ENCODE peak calls at places on chromosome X, in five cellular contexts. I is AG04449, B is heart right ventricle, O is lower lobe of right lung, E is IMR-90. J is an unnamed sample.

GRCh38 chrX:15973941-15974340 is 119.3 kb upstream of the AP1S2 start:
- DNase-seq in I (no peak), B (peak; percentile 34), O (no peak), E (no peak), J (no peak)

GRCh38 chrX:41452972-41453371 is 5.8 kb downstream of the NYX start:
- DNase-seq in O (no peak), I (no peak), E (peak; percentile 45), B (no peak), J (no peak)

GRCh38 chrX:118420462-118420861 is 74.6 kb downstream of the WDR44 start:
- DNase-seq in I (no peak), E (peak; percentile 42), B (no peak), O (no peak), J (no peak)

GRCh38 chrX:110317079-110317819 is 636 bp downstream of the AMMECR1 start:
- DNase-seq in E (no peak), I (no peak), B (peak; percentile 23), O (peak; percentile 46), J (peak; percentile 49)

GRCh38 chrX:41922694-41923171 is 621 bp downstream of the CASK start:
- DNase-seq in O (peak; percentile 47), E (no peak), B (peak; percentile 33), I (no peak), J (no peak)

GRCh38 chrX:20270557-20270880 is 3.8 kb upstream of the RPS6KA3 start:
- DNase-seq in B (no peak), O (no peak), E (peak; percentile 53), I (no peak), J (no peak)

GRCh38 chrX:118261136-118261535 is 84.8 kb upstream of the WDR44 start:
- DNase-seq in E (no peak), B (no peak), O (no peak), I (no peak), J (no peak)

GRCh38 chrX:124406294-124407013 is 60.1 kb downstream of the SH2D1A start:
- DNase-seq in O (no peak), B (no peak), I (peak; percentile 7), E (peak; percentile 46), J (no peak)

GRCh38 chrX:151596282-151596681 is 32.8 kb downstream of the PASD1 start:
- DNase-seq in E (no peak), I (no peak), O (no peak), B (no peak), J (no peak)
- H3K4me3 ChIP-seq in E (no peak overlapping the region), I (no peak overlapping the region), O (no peak overlapping the region), B (no peak overlapping the region), J (no peak overlapping the region)

DNA sequence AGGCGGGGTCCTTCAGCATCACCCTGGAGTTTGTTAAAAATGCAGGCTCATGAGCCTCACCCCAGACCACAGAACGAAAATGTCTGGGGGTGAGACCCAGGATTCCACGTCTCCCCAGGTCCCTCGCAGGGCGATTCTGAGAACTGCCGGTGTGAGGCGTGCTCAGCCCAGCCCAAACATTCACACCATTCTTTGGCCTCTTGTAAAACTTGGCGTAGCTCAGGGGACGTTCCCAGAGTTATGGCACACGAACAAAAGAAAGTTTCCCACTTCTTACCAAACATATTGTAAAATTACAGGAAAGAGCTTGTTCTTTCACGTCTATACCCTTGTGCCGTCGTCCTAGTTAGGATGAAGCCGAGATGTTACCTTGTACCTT is 12.9 kb downstream of the CD99 start:
- DNase-seq in I (no peak), E (no peak), B (peak; percentile 44), O (no peak), J (no peak)
- TF ChIP-seq CTCF in I (no peak), E (no peak), B (peak; percentile 32), O (peak; percentile 51), J (no peak)

GRCh38 chrX:131287556-131288179 is 1.4 kb downstream of the IGSF1 start:
- DNase-seq in O (no peak), I (no peak), B (no peak), E (no peak), J (no peak)

GRCh38 chrX:131288188-131288587 is 918 bp downstream of the IGSF1 start:
- DNase-seq in I (no peak), E (no peak), O (no peak), B (no peak), J (no peak)

GRCh38 chrX:131289527-131289926 is 421 bp upstream of the IGSF1 start:
- DNase-seq in O (no peak), B (no peak), I (no peak), E (no peak), J (no peak)

GRCh38 chrX:131288738-131289511 is at the start of gene IGSF1:
- DNase-seq in E (no peak), I (no peak), O (no peak), B (peak; percentile 19), J (peak; percentile 7)
- H3K4me3 ChIP-seq in E (no peak within 1 kb of the TSS), I (no peak within 1 kb of the TSS), O (no peak within 1 kb of the TSS), B (peak within 1 kb of the TSS; percentile 41), J (peak within 1 kb of the TSS; percentile 48)

GRCh38 chrX:102126863-102127262 is 1.4 kb downstream of the TCEAL2 start:
- DNase-seq in B (no peak), I (no peak), O (no peak), E (no peak), J (no peak)

DNA sequence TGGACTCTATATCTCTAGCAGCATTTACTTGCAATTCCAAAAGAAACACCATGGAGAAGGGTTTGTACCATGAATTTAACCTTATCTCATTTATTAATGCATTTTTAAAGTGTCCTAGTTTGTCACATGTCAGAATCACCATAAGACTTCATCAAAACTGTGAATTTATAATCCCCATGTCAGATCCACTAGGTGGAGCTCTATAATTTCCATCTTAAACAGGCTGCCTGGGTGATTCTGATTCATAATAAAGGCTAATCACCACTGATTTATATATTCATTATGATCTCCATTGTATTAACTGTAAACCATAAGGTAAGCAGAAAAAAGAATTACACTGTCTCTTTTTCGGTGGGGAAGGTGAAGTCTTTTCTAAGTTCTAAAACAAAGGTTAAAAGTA is 4.0 kb downstream of the TCEAL2 start:
- DNase-seq in I (no peak), O (no peak), B (no peak), E (peak; percentile 4), J (no peak)
- TF ChIP-seq CTCF in I (no peak), O (no peak), B (peak; percentile 45), E (peak; percentile 43), J (peak; percentile 55)

GRCh38 chrX:48997865-48998264 is 4.2 kb downstream of the GRIPAP1 start:
- DNase-seq in B (no peak), E (no peak), O (no peak), I (no peak), J (no peak)
- H3K4me3 ChIP-seq in B (no peak overlapping the region), E (no peak overlapping the region), O (no peak overlapping the region), I (no peak overlapping the region), J (no peak overlapping the region)

GRCh38 chrX:152913354-152913753 is 15.5 kb downstream of the ZNF185 start:
- DNase-seq in E (no peak), I (no peak), B (no peak), O (no peak), J (no peak)

GRCh38 chrX:152912641-152913040 is 14.8 kb downstream of the ZNF185 start:
- DNase-seq in O (no peak), B (no peak), I (no peak), E (no peak), J (no peak)

GRCh38 chrX:152913915-152914314 is 16.0 kb downstream of the ZNF185 start:
- DNase-seq in I (no peak), B (no peak), O (no peak), E (no peak), J (no peak)

GRCh38 chrX:152915541-152916241 is 17.8 kb downstream of the ZNF185 start:
- DNase-seq in I (peak; percentile 9), E (peak; percentile 79), B (no peak), O (no peak), J (no peak)

GRCh38 chrX:152912121-152912520 is 14.3 kb downstream of the ZNF185 start:
- DNase-seq in B (no peak), I (no peak), O (no peak), E (no peak), J (no peak)
- TF ChIP-seq CTCF in B (no peak), I (no peak), O (no peak), E (no peak), J (no peak)

J was measured in dorsolateral prefrontal cortex.